ENCODE peak calls at places on chromosome 11, in five cellular contexts. Z is hypothalamus, X is HFF-Myc, D is NCI-H748 treated with DMSO at 0.1 percent for 48 hours, A is bronchial epithelial cell. V is an unnamed sample.

GRCh38 chr11:79444923-79445322 is 4.1 kb upstream of the TENM4 start:
- DNase-seq in Z (no peak), D (no peak), X (no peak), A (no peak), V (no peak)

GRCh38 chr11:67372993-67373915 is at the start of gene CLCF1:
- DNase-seq in Z (no peak), D (peak), A (peak), X (no peak), V (no peak)

GRCh38 chr11:31870609-31871309 is 59.6 kb upstream of the PAX6 start:
- DNase-seq in X (no peak), D (peak), A (peak), Z (no peak), V (no peak)

GRCh38 chr11:95913830-95914229 is 10.1 kb downstream of the MTMR2 start:
- DNase-seq in X (no peak), A (no peak), D (no peak), Z (no peak), V (no peak)

GRCh38 chr11:69497221-69497787 is 15.8 kb downstream of the LINC01488 start:
- DNase-seq in D (no peak), Z (no peak), X (peak), A (peak), V (no peak)

GRCh38 chr11:129639300-129639699 is 176.3 kb upstream of the TMEM45B start:
- DNase-seq in D (no peak), X (peak), Z (no peak), A (peak), V (no peak)

GRCh38 chr11:66271816-66272215 is 3.4 kb downstream of the RAB1B start:
- DNase-seq in X (no peak), A (no peak), D (no peak), Z (no peak), V (no peak)

GRCh38 chr11:33761471-33761870 is 12.8 kb downstream of the FBXO3 start:
- DNase-seq in A (no peak), Z (no peak), X (no peak), D (no peak), V (no peak)

GRCh38 chr11:35324981-35325380 is 94.4 kb downstream of the SLC1A2 start:
- DNase-seq in X (no peak), A (peak), Z (no peak), D (no peak), V (no peak)

GRCh38 chr11:73171762-73172161 is 29.6 kb upstream of the FCHSD2 start:
- DNase-seq in D (no peak), X (no peak), A (no peak), Z (no peak), V (no peak)

GRCh38 chr11:121814962-121815361 is 301.1 kb downstream of the BLID start:
- DNase-seq in Z (no peak), A (peak), X (no peak), D (no peak), V (no peak)

GRCh38 chr11:114440971-114441810 is 1.9 kb downstream of the REXO2 start:
- DNase-seq in Z (no peak), A (no peak), X (no peak), D (no peak), V (no peak)

GRCh38 chr11:15742626-15743243 is 613.6 kb downstream of the SOX6 start:
- DNase-seq in A (peak), Z (no peak), X (no peak), D (peak), V (no peak)

GRCh38 chr11:3108183-3108721 is 51.0 kb upstream of the CARS1 start:
- DNase-seq in A (no peak), Z (no peak), X (no peak), D (no peak), V (no peak)

GRCh38 chr11:72924568-72925190 is 110.5 kb downstream of the ATG16L2 start:
- DNase-seq in Z (no peak), D (peak), A (peak), X (no peak), V (peak)